ENCODE peak calls at places on chromosomes 3 and 15, in five cellular contexts. F is fibroblast of mammary gland, E is cardiac fibroblast, H is thyroid gland, M is brain microvascular endothelial cell. J is an unnamed sample.

GRCh38 chr3:194836676-194837075 is 151.0 kb downstream of the FAM43A start:
- DNase-seq in F (no peak), E (no peak), H (no peak), M (no peak), J (no peak)

GRCh38 chr3:119257654-119258410 is 17.2 kb upstream of the B4GALT4 start:
- DNase-seq in F (peak), E (peak), H (no peak), M (no peak), J (no peak)

GRCh38 chr3:69320867-69321266 is 65.0 kb downstream of the FRMD4B start:
- DNase-seq in F (no peak), E (peak), H (no peak), M (no peak), J (no peak)

GRCh38 chr3:15460891-15461524 is 33.6 kb downstream of the EAF1 start:
- DNase-seq in F (no peak), E (no peak), H (no peak), M (no peak), J (no peak)

GRCh38 chr3:177050466-177051237 is 146.6 kb downstream of the TBL1XR1 start:
- DNase-seq in F (peak), E (peak), H (no peak), M (peak), J (no peak)

GRCh38 chr3:196996454-196997265 is 28.0 kb upstream of the PIGZ start:
- DNase-seq in F (no peak), E (no peak), H (peak), M (no peak), J (no peak)

GRCh38 chr3:145489011-145489410 is 672.0 kb downstream of the PLOD2 start:
- DNase-seq in F (no peak), E (no peak), H (no peak), M (no peak), J (no peak)

GRCh38 chr15:71753346-71753745 is 57.0 kb upstream of the NR2E3 start:
- DNase-seq in F (peak), E (peak), H (no peak), M (peak), J (no peak)

GRCh38 chr15:48477795-48478360 is 146.6 kb downstream of the DUT start:
- DNase-seq in F (no peak), E (no peak), H (no peak), M (no peak), J (no peak)

GRCh38 chr3:73433079-73433478 is 191.7 kb downstream of the PDZRN3 start:
- DNase-seq in F (no peak), E (no peak), H (no peak), M (no peak), J (no peak)

GRCh38 chr3:24222165-24222805 is 272.4 kb downstream of the THRB start:
- DNase-seq in F (no peak), E (no peak), H (no peak), M (no peak), J (no peak)

GRCh38 chr15:68042855-68043222 is 11.3 kb upstream of the PIAS1 start:
- DNase-seq in F (no peak), E (no peak), H (no peak), M (no peak), J (no peak)

GRCh38 chr3:173913985-173914421 is 516.5 kb downstream of the NLGN1 start:
- DNase-seq in F (no peak), E (no peak), H (no peak), M (no peak), J (no peak)

GRCh38 chr15:74028646-74029045 is 34.1 kb downstream of the PML start:
- DNase-seq in F (no peak), E (no peak), H (no peak), M (no peak), J (no peak)

GRCh38 chr3:187935623-187936156 is 190.4 kb upstream of the BCL6 start:
- DNase-seq in F (no peak), E (no peak), H (no peak), M (no peak), J (peak)

GRCh38 chr3:111732248-111732879 is 126.7 kb upstream of the PHLDB2 start:
- DNase-seq in F (no peak), E (no peak), H (no peak), M (no peak), J (no peak)

GRCh38 chr3:143119009-143119914 is at the start of gene CHST2:
- DNase-seq in F (peak), E (peak), H (peak), M (peak), J (peak)

GRCh38 chr3:143121240-143122088 is 1.9 kb downstream of the CHST2 start:
- DNase-seq in F (peak), E (peak), H (peak), M (peak), J (peak)

GRCh38 chr3:143122089-143122430 is 2.5 kb downstream of the CHST2 start:
- DNase-seq in F (no peak), E (no peak), H (no peak), M (no peak), J (no peak)

GRCh38 chr3:143119974-143120715 is 574 bp downstream of the CHST2 start:
- DNase-seq in F (no peak), E (peak), H (peak), M (peak), J (peak)

GRCh38 chr3:143120716-143121239 is 1.2 kb downstream of the CHST2 start:
- DNase-seq in F (peak), E (peak), H (peak), M (peak), J (peak)
- TF ChIP-seq CTCF in F (no peak), E (peak), H (no peak), M (peak), J (no peak)

DNA sequence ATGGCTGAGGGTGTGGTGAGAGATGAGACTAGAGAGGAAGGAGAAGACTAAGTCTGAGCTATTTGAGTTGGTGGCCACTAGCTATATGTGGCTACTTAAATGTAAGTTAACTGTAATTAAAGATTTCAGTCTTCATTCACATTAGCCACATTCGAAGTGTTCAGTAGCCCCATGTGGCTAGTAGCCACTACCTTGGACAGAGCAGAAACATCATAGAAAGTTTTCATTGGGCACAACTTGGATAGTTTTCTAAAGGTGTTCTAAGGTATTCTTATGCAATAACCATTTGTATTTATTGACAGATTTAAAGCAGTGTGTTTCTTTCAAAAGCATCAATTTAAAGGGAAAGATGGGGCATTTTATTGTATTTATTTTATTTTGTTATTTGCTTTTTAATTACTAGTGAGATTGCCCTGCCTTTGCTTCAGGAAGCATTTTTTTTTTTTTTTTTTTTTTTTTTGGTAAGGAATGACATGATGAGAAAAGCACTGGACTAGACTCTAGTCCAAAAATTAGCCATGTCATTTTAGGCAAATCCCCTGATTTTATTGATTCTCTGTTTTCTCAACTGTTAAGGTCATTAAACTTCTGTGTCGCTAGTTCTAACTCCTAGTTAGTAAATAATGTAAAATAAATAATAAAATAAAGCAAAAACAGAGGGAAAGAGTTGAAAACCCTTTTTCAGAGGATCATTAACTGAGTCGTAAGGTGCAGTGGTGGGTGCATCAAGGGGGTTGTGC is 153.0 kb upstream of the ROBO2 start:
- DNase-seq in F (no peak), E (no peak), H (no peak), M (no peak), J (no peak)
- TF ChIP-seq CTCF in F (no peak), E (no peak), H (no peak), M (no peak), J (no peak)

GRCh38 chr3:88219138-88219792 is 69.5 kb downstream of the C3orf38 start:
- DNase-seq in F (peak), E (peak), H (peak), M (peak), J (peak)
- TF ChIP-seq CTCF in F (peak), E (peak), H (peak), M (peak), J (peak)

GRCh38 chr3:140276698-140277097 is 341.7 kb downstream of the CLSTN2 start:
- DNase-seq in F (peak), E (peak), H (peak), M (peak), J (no peak)
- TF ChIP-seq CTCF in F (peak), E (no peak), H (peak), M (peak), J (peak)

GRCh38 chr3:42421818-42422796 is 11.7 kb upstream of the LYZL4 start:
- DNase-seq in F (no peak), E (no peak), H (no peak), M (no peak), J (no peak)
- TF ChIP-seq CTCF in F (no peak), E (no peak), H (no peak), M (no peak), J (no peak)

DNA sequence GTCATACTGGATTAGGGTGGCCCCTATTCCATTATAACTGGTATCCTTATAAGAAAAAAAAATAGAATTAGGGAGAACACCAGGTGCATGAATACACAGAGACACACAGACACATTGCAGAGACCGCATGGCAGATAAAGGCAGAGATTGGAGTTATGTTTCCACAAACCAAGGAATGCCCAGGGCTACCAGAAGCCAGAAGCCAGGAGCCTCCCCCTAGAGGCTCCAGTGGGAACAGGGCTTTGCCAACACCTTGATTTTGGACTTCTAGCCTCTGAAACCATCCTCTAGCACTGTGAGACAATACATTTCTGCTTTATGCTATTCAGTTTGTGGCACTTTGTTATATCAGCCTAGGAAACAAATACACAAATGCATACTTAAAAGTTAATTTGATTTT is 10.4 kb downstream of the GOLM2 start:
- DNase-seq in F (peak), E (no peak), H (no peak), M (no peak), J (no peak)
- TF ChIP-seq CTCF in F (peak), E (peak), H (no peak), M (peak), J (peak)

GRCh38 chr3:13877911-13878710 is 1.8 kb downstream of the WNT7A start:
- DNase-seq in F (no peak), E (no peak), H (no peak), M (no peak), J (peak)
- TF ChIP-seq CTCF in F (no peak), E (no peak), H (no peak), M (no peak), J (no peak)

DNA sequence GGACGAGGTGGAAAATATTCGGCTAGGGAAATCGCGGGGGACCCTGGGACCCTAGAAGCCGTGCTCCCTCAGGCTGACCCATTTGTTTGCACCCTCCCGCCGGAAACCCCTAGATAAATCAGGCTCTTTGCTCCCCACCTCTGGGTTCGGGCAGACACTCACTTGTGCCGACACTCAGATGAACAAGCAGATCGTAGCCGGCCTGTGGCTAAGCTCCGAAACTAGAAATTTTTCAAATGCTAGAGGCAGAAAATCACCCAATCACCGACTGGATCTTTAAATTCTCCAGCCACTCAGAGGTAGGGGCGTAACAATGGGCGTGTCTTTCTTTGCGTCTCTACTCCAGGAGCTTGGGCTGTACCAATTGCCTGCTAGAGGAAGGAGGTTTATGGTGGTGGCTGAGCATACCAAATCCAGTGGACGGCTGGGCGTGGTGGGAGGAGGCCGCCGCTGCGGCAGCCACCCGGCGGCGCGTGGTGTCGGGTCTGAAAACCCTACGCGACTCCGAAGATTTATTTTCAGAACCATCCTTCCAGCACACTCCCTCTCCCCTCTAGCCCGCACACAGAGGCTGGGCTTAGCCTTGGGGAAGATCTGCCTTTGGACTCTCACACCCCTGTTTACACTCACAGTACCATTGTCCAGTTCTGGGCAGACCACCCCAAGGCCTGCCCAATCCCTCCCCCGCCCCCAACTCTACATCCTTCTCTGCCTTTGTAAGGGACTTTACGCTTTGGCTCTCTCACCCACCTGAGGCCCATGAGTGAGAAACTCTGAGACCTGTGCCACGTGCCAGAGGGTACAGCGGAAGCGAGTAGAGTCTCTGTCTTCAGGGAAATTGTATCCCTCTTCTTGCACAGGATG is at the start of gene PIF1:
- DNase-seq in F (peak), E (peak), H (peak), M (peak), J (peak)
- TF ChIP-seq CTCF in F (no peak), E (no peak), H (no peak), M (peak), J (no peak)

DNA sequence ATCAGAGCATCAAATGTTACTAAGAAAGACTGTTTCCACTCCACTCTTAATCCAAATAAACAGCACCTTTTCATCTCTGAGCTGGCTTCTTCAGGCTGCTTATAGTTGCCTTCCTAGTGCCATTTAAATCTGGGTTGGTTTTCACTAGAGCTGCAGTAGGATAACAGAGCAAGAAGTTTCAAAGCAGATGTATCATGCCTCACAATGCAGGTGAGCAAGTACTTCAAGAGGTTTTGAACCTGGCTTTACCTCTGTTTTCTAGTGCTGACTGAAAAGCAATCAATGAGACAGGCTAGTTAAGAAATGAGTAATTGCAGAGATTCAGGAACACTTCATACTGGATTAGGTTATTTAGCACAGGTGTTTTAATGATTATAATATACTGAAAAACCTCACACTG is 147.7 kb upstream of the SATB1 start:
- DNase-seq in F (no peak), E (no peak), H (no peak), M (no peak), J (no peak)
- TF ChIP-seq CTCF in F (no peak), E (no peak), H (no peak), M (no peak), J (no peak)

DNA sequence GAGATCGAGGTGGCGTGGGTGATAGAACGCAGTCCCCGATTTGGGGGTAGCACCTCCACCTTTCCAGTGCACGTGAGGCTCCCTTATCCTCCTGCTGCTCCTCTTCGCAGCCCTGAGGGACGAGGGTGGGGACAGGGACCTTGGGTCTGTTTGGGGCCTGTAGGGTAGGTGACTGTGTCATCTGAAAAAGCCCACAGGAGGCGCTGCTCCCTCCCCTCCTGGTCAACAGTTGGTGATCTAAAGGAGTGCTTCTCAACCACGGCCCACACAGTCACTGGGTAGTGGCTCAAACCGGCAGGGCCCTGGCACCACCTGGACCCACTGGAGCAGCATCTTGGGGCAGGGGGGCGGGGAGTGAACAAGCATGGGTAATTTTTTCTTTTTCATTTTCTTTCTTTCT is 7.1 kb downstream of the LRRK1 start:
- DNase-seq in F (no peak), E (no peak), H (no peak), M (no peak), J (no peak)
- TF ChIP-seq CTCF in F (peak), E (peak), H (no peak), M (peak), J (no peak)